ENCODE peak calls at places on chromosomes 16 and 17, in six cellular contexts. X is Ammon's horn, K is left cardiac atrium, S is AG09319, I is B cell, V is WERI-Rb-1. D is an unnamed sample.

GRCh38 chr16:75296606-75297005 is 45.2 kb upstream of the BCAR1 start:
- DNase-seq in X (peak), V (no peak), S (no peak), I (no peak), K (peak), D (no peak)

GRCh38 chr17:74190154-74190553 is 13.3 kb upstream of the RPL38 start:
- DNase-seq in X (peak), K (no peak), V (no peak), S (no peak), I (no peak), D (no peak)

GRCh38 chr17:81256616-81257015 is 17.5 kb downstream of the NDUFAF8 start:
- DNase-seq in X (no peak), V (no peak), K (no peak), I (no peak), S (no peak), D (no peak)

GRCh38 chr17:28252436-28252835 is 66.6 kb upstream of the TMEM97 start:
- DNase-seq in V (no peak), K (no peak), S (no peak), X (no peak), I (no peak), D (no peak)

GRCh38 chr17:50459756-50460155 is 8.9 kb downstream of the CHAD start:
- DNase-seq in S (no peak), V (peak), K (no peak), I (no peak), X (no peak), D (no peak)

GRCh38 chr16:71626018-71626857 is at the start of gene MARVELD3:
- DNase-seq in I (peak), K (no peak), X (no peak), V (peak), S (no peak), D (peak)

GRCh38 chr17:39222866-39223834 is 2.6 kb downstream of the STAC2 start:
- DNase-seq in X (no peak), K (no peak), V (no peak), I (no peak), S (no peak), D (no peak)

GRCh38 chr16:56603589-56603988 is 4.8 kb upstream of the MT2A start:
- DNase-seq in S (no peak), X (peak), I (no peak), V (peak), K (peak), D (peak)

GRCh38 chr17:2120550-2121335 is 65.8 kb downstream of the HIC1 start:
- DNase-seq in X (no peak), I (no peak), V (no peak), S (peak), K (no peak), D (no peak)

GRCh38 chr16:89620406-89620841 is 7.0 kb downstream of the DPEP1 start:
- DNase-seq in X (no peak), K (no peak), V (no peak), I (no peak), S (no peak), D (no peak)

GRCh38 chr16:12406840-12407690 is 396.6 kb downstream of the CPPED1 start:
- DNase-seq in S (no peak), I (no peak), V (no peak), X (no peak), K (no peak), D (no peak)

GRCh38 chr17:81417049-81417878 is 22.0 kb downstream of the BAHCC1 start:
- DNase-seq in K (peak), I (no peak), V (no peak), S (peak), X (no peak), D (no peak)

GRCh38 chr16:81216706-81217105 is 21.8 kb upstream of the BCO1 start:
- DNase-seq in V (no peak), S (no peak), I (no peak), X (no peak), K (no peak), D (no peak)

GRCh38 chr16:30030841-30031413 is at the start of gene TLCD3B:
- DNase-seq in K (no peak), S (no peak), X (peak), V (peak), I (no peak), D (no peak)

GRCh38 chr17:74850914-74851313 is 8.8 kb downstream of the GRIN2C start:
- DNase-seq in X (no peak), S (no peak), K (no peak), I (no peak), V (no peak), D (no peak)

GRCh38 chr17:10114931-10115535 is 83.4 kb downstream of the GAS7 start:
- DNase-seq in X (peak), I (peak), K (peak), S (peak), V (no peak), D (no peak)

GRCh38 chr17:14793237-14793636 is 471.9 kb downstream of the PMP22 start:
- DNase-seq in S (peak), K (no peak), V (no peak), I (no peak), X (no peak), D (no peak)

GRCh38 chr17:4786111-4786491 is at the start of gene VMO1:
- DNase-seq in K (peak), I (peak), S (no peak), X (peak), V (peak), D (no peak)

GRCh38 chr17:45200701-45201100 is 21.0 kb upstream of the FMNL1 start:
- DNase-seq in V (no peak), I (no peak), S (no peak), K (peak), X (no peak), D (no peak)

GRCh38 chr17:19579867-19580565 is 46.4 kb downstream of the SLC47A1 start:
- DNase-seq in V (peak), X (no peak), S (no peak), I (peak), K (peak), D (no peak)

GRCh38 chr17:49821916-49822315 is 26.0 kb downstream of the TAC4 start:
- DNase-seq in S (no peak), V (no peak), I (no peak), K (no peak), X (no peak), D (peak)

GRCh38 chr16:85878875-85879274 is 20.1 kb upstream of the IRF8 start:
- DNase-seq in I (no peak), S (peak), K (no peak), X (no peak), V (no peak), D (peak)

D was measured in Caco-2.